ENCODE peak calls at places on chromosomes 7 and 10, in six cellular contexts. W, Z, U, L, I and Y are unnamed samples.

GRCh38 chr7:10225265-10225664 is 748.4 kb upstream of the PHF14 start:
- DNase-seq in W (peak; percentile 34), I (no peak), Z (no peak), L (no peak), U (peak; percentile 2), Y (no peak)

GRCh38 chr7:66609176-66609575 is 19.5 kb upstream of the KCTD7 start:
- DNase-seq in W (peak; percentile 32), Z (no peak), U (no peak), L (no peak), I (no peak), Y (no peak)

GRCh38 chr7:128860158-128861073 is 2.2 kb upstream of the ATP6V1F start:
- DNase-seq in L (peak; percentile 81), W (no peak), I (no peak), U (no peak), Z (peak; percentile 50), Y (peak; percentile 74)

GRCh38 chr10:122510326-122510725 is 49.0 kb downstream of the HTRA1 start:
- DNase-seq in Z (no peak), U (no peak), L (no peak), I (no peak), W (no peak), Y (no peak)

GRCh38 chr10:93417264-93417663 is 64.9 kb downstream of the MYOF start:
- DNase-seq in W (no peak), L (no peak), Z (no peak), U (no peak), I (no peak), Y (no peak)

GRCh38 chr10:106836923-106837322 is 327.6 kb downstream of the SORCS1 start:
- DNase-seq in L (no peak), Z (no peak), I (no peak), W (no peak), U (no peak), Y (no peak)

GRCh38 chr7:90212149-90212495 is 582 bp downstream of the STEAP2 start:
- DNase-seq in W (peak; percentile 1), Z (no peak), I (no peak), L (no peak), U (no peak), Y (peak; percentile 71)

GRCh38 chr10:70410608-70411007 is 6.7 kb downstream of the EIF4EBP2 start:
- DNase-seq in Z (no peak), L (no peak), U (no peak), W (no peak), I (no peak), Y (no peak)

GRCh38 chr10:128499956-128500355 is 373.7 kb upstream of the MKI67 start:
- DNase-seq in L (no peak), W (no peak), I (no peak), U (no peak), Z (no peak), Y (no peak)

GRCh38 chr10:122116331-122116730 is 127.4 kb downstream of the TACC2 start:
- DNase-seq in L (peak; percentile 96), Z (no peak), I (no peak), W (peak; percentile 90), U (no peak), Y (no peak)

GRCh38 chr10:114017266-114017665 is 26.4 kb upstream of the ADRB1 start:
- DNase-seq in W (no peak), L (no peak), I (no peak), Z (no peak), U (no peak), Y (no peak)

GRCh38 chr10:101014966-101015581 is 15.5 kb downstream of the LZTS2 start:
- DNase-seq in I (no peak), U (no peak), W (peak; percentile 96), Z (no peak), L (peak; percentile 98), Y (no peak)

GRCh38 chr7:140314571-140315480 is 83.5 kb downstream of the SLC37A3 start:
- DNase-seq in W (no peak), L (peak; percentile 18), U (no peak), Z (no peak), I (no peak), Y (no peak)

GRCh38 chr10:13629116-13629515 is 42.4 kb downstream of the PRPF18 start:
- DNase-seq in U (no peak), W (no peak), I (no peak), L (no peak), Z (no peak), Y (no peak)

GRCh38 chr7:155669717-155670505 is 25.4 kb downstream of the RBM33 start:
- DNase-seq in I (peak; percentile 9), Z (peak; percentile 81), W (no peak), L (peak; percentile 71), U (no peak), Y (peak; percentile 79)

GRCh38 chr10:74418285-74418872 is 267.4 kb downstream of the ADK start:
- DNase-seq in U (peak; percentile 54), Z (no peak), W (no peak), I (no peak), L (no peak), Y (peak; percentile 54)

GRCh38 chr7:141221007-141221612 is 147.2 kb downstream of the TMEM178B start:
- DNase-seq in L (no peak), Z (no peak), U (peak; percentile 27), W (no peak), I (no peak), Y (peak; percentile 55)

GRCh38 chr10:6140141-6140841 is 51.5 kb downstream of the RBM17 start:
- DNase-seq in W (no peak), Z (no peak), I (no peak), L (no peak), U (no peak), Y (peak; percentile 40)

GRCh38 chr7:30846378-30846777 is 65.3 kb upstream of the AQP1 start:
- DNase-seq in W (no peak), Z (no peak), I (no peak), L (no peak), U (no peak), Y (no peak)

GRCh38 chr10:44398271-44398670 is 13.4 kb upstream of the CXCL12 start:
- DNase-seq in I (no peak), Z (no peak), W (no peak), L (no peak), U (no peak), Y (peak; percentile 91)

GRCh38 chr10:100826983-100827818 is 81.8 kb downstream of the PAX2 start:
- DNase-seq in L (no peak), W (no peak), I (no peak), Z (peak; percentile 56), U (no peak), Y (peak; percentile 44)

GRCh38 chr7:46567858-46568257 is 646.8 kb upstream of the IGFBP3 start:
- DNase-seq in Z (no peak), I (no peak), W (no peak), U (no peak), L (no peak), Y (no peak)

GRCh38 chr10:58373446-58373834 is 11.8 kb upstream of the TFAM start:
- DNase-seq in L (no peak), I (no peak), U (no peak), W (no peak), Z (no peak), Y (no peak)

GRCh38 chr7:37643876-37644275 is 39.7 kb upstream of the GPR141 start:
- DNase-seq in L (no peak), Z (peak; percentile 82), W (no peak), I (peak; percentile 50), U (peak; percentile 8), Y (peak; percentile 89)

GRCh38 chr7:38187794-38188472 is 9.9 kb downstream of the STARD3NL start:
- DNase-seq in I (no peak), L (no peak), W (no peak), U (no peak), Z (no peak), Y (peak; percentile 23)

GRCh38 chr7:101874028-101874427 is 56.6 kb downstream of the CUX1 start:
- DNase-seq in L (peak; percentile 39), U (no peak), I (no peak), W (peak; percentile 34), Z (no peak), Y (no peak)

GRCh38 chr10:70359017-70359550 is 23.3 kb downstream of the LRRC20 start:
- DNase-seq in Z (no peak), U (no peak), L (no peak), I (no peak), W (no peak), Y (no peak)

GRCh38 chr7:106752345-106752744 is 91.4 kb upstream of the CCDC71L start:
- DNase-seq in I (no peak), W (no peak), L (no peak), U (no peak), Z (no peak), Y (no peak)
- H3K23ac ChIP-seq in I (no peak overlapping the region), W (no peak overlapping the region), L (no peak overlapping the region), U (no peak overlapping the region), Z (no peak overlapping the region), Y (no peak overlapping the region)

GRCh38 chr10:119178371-119179119 is at the start of gene PRDX3:
- DNase-seq in Z (peak; percentile 95), W (peak; percentile 93), U (peak; percentile 86), I (peak; percentile 64), L (peak; percentile 83), Y (peak; percentile 97)
- H2BK15ac ChIP-seq in Z (no peak within 1 kb of the TSS), W (peak within 1 kb of the TSS; percentile 93), U (no peak within 1 kb of the TSS), I (no peak within 1 kb of the TSS), L (peak within 1 kb of the TSS; percentile 81), Y (peak within 1 kb of the TSS; percentile 66)

DNA sequence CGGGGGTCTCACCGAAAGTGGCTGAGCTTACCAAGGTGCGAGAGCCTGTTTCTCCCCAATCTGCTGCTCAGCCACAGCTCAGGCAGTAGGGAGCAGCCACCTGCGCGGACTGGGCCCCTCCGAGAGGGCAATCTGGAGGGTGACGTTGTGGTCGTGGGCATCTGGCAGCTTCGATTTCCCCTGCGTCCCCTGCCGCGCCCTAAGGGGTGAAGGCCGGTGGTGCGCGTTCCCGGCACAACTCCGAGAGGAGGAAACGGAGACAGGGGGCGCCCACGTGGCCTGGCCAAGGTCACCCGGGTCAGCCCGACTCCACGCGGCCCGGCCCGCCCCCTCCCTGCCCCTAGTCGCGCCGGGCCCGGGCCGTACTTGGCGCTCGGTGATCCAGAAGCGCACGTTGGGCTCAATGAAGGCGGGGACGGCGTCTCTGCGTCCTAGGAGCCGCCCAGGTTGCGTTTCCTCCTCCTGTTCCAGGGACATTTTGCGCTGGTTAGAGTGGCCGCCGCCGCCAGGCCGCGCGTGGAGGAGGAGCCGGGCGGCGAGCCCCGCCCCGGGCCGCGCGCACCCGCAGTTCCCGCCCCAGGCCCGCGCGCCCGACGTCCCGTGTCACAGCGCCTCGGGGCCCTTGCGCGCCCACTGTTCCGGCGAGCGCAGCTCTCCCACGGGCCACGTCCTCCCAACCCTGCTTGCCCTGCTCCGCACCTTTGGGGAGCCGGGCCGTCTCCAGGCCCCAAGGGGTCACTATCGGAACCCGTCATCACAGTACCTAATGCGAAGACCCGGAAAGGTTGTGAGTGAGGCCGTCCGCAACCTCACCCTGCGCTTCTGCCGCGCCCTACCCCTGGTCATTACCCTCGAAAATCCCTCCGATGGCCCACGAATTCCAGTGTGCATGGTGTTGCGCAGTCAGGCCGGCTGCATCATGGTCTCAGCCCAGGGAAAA is at the start of gene SFXN4:
- DNase-seq in U (peak; percentile 51), I (no peak), W (peak; percentile 59), Z (peak; percentile 59), L (peak; percentile 24), Y (peak; percentile 64)
- H3K23ac ChIP-seq in U (peak within 1 kb of the TSS; percentile 98), I (no peak within 1 kb of the TSS), W (peak within 1 kb of the TSS; percentile 57), Z (no peak within 1 kb of the TSS), L (peak within 1 kb of the TSS; percentile 87), Y (no peak within 1 kb of the TSS)

DNA sequence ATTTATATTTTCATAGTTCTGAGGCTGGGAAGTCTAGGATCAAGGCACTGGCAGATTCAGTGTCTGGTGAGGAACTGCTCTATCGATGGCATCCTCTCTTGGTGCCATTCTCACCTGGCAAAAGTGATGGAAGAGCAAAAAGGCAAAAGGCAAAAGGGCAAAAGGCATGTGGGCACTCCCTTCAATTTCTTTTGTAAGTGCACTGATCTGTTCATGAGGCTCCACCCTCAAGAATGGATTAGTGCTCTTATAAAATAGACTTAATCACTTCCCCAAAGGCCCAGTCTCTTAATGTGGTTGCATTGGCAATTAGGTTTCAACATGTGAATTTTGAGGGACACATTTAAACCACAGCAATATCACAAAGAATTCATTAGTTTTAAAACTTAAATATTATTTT is 16.1 kb downstream of the TAS2R60 start:
- DNase-seq in Z (no peak), I (no peak), L (no peak), U (no peak), W (no peak), Y (no peak)
- H2BK15ac ChIP-seq in Z (no peak overlapping the region), I (no peak overlapping the region), L (no peak overlapping the region), U (no peak overlapping the region), W (no peak overlapping the region), Y (no peak overlapping the region)